ENCODE peak calls at places on chromosomes 11 and 22, in seven cellular contexts. N, A, I, T, K, D and O are unnamed samples.
A peak's percentile ranks its signal among the peaks of the same experiment; 100 is the strongest.

GRCh38 chr11:1845571-1846452 is 7.0 kb downstream of the TNNI2 start:
- DNase-seq in A (no peak), T (no peak), D (peak; percentile 24), K (peak; percentile 81), N (no peak), I (no peak), O (no peak)

GRCh38 chr11:84345027-84345426 is 1058.9 kb upstream of the CCDC90B start:
- DNase-seq in A (no peak), K (no peak), T (no peak), D (no peak), N (no peak), I (no peak), O (no peak)

GRCh38 chr22:22934543-22935055 is 47.0 kb downstream of the IGLL5 start:
- DNase-seq in I (no peak), A (no peak), N (no peak), D (peak; percentile 29), K (peak; percentile 74), T (no peak), O (no peak)

GRCh38 chr11:70527046-70527395 is 128.7 kb downstream of the CTTN start:
- DNase-seq in T (no peak), D (peak; percentile 54), N (no peak), I (no peak), A (no peak), K (peak; percentile 47), O (no peak)

GRCh38 chr11:111069076-111069475 is 176.4 kb upstream of the POU2AF2 start:
- DNase-seq in D (no peak), A (no peak), N (peak; percentile 60), I (no peak), T (no peak), K (no peak), O (no peak)

GRCh38 chr22:37982151-37982838 is 2.1 kb downstream of the SOX10 start:
- DNase-seq in D (no peak), N (no peak), A (no peak), I (no peak), T (no peak), K (no peak), O (no peak)

GRCh38 chr11:1410366-1411291 is 20.9 kb downstream of the BRSK2 start:
- DNase-seq in A (no peak), I (no peak), D (no peak), N (no peak), T (no peak), K (no peak), O (no peak)

GRCh38 chr11:120121914-120122473 is 15.9 kb downstream of the TRIM29 start:
- DNase-seq in I (no peak), D (no peak), N (no peak), K (no peak), T (no peak), A (peak; percentile 16), O (no peak)

GRCh38 chr11:36487619-36488018 is 22.5 kb downstream of the TRAF6 start:
- DNase-seq in N (no peak), T (no peak), I (no peak), K (no peak), A (no peak), D (no peak), O (no peak)

GRCh38 chr22:44304354-44304753 is 8.4 kb downstream of the SHISAL1 start:
- DNase-seq in N (peak; percentile 58), D (no peak), A (peak; percentile 23), I (no peak), K (no peak), T (no peak), O (no peak)

GRCh38 chr11:2293396-2294339 is 8.1 kb downstream of the C11orf21 start:
- DNase-seq in K (no peak), A (peak; percentile 83), D (peak; percentile 37), I (no peak), T (no peak), N (no peak), O (no peak)

GRCh38 chr11:109864161-109864661 is 229.0 kb upstream of the ZC3H12C start:
- DNase-seq in A (peak; percentile 99), N (peak; percentile 15), K (no peak), T (no peak), D (no peak), I (no peak), O (no peak)

GRCh38 chr22:48954781-48955311 is 872.8 kb downstream of the BRD1 start:
- DNase-seq in K (peak; percentile 60), A (no peak), I (no peak), D (no peak), N (no peak), T (no peak), O (no peak)

GRCh38 chr11:11416502-11416901 is 63.5 kb upstream of the CSNK2A3 start:
- DNase-seq in A (no peak), I (no peak), K (no peak), N (peak; percentile 89), D (no peak), T (no peak), O (no peak)

GRCh38 chr11:95845168-95845567 is 54.9 kb downstream of the CEP57 start:
- DNase-seq in N (no peak), D (no peak), T (no peak), K (no peak), A (no peak), I (no peak), O (no peak)
- H3K36me3 ChIP-seq in N (peaks cover 76% of the 10 kb centered on the region), D (peaks cover 89% of the 10 kb centered on the region), T (peaks cover 7% of the 10 kb centered on the region), K (peaks cover 14% of the 10 kb centered on the region), A (peaks cover 1% of the 10 kb centered on the region), I (peaks cover 3% of the 10 kb centered on the region), O (peaks cover 10% of the 10 kb centered on the region)

GRCh38 chr11:94424662-94425061 is 23.4 kb upstream of the GPR83 start:
- DNase-seq in T (no peak), D (no peak), A (peak; percentile 59), K (no peak), I (no peak), N (no peak), O (no peak)
- H3K36me3 ChIP-seq in T (peaks cover 6% of the 10 kb centered on the region), D (peaks cover 38% of the 10 kb centered on the region), A (peaks cover 4% of the 10 kb centered on the region), K (peaks cover 30% of the 10 kb centered on the region), I (peaks cover 21% of the 10 kb centered on the region), N (peaks cover 34% of the 10 kb centered on the region), O (peaks cover 11% of the 10 kb centered on the region)

DNA sequence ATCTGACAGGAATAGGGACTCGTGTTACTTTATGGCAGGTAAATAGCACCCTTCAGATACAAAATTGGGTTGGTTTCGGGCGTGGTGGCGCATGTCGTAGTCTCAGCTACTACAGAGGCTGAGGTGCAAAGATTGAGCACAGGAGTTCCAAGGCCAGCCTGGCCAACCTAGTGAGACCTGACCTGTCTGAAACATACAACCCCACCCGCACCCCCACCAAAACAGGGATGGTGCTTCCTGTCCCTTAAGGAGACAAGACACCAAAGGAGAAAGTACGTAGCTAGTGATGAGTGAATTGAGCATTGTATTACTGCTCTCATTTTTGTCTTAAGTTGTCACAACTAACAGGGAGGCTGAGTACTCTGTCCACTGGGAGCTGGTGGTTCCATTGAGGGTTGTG is 14.1 kb downstream of the RBM4 start:
- DNase-seq in D (no peak), A (no peak), T (no peak), N (no peak), K (no peak), I (no peak), O (no peak)
- H3K36me3 ChIP-seq in D (peaks cover 46% of the 10 kb centered on the region), A (peaks cover 30% of the 10 kb centered on the region), T (peaks cover 13% of the 10 kb centered on the region), N (peaks cover 66% of the 10 kb centered on the region), K (peaks cover 26% of the 10 kb centered on the region), I (peaks cover 33% of the 10 kb centered on the region), O (peaks cover 21% of the 10 kb centered on the region)

DNA sequence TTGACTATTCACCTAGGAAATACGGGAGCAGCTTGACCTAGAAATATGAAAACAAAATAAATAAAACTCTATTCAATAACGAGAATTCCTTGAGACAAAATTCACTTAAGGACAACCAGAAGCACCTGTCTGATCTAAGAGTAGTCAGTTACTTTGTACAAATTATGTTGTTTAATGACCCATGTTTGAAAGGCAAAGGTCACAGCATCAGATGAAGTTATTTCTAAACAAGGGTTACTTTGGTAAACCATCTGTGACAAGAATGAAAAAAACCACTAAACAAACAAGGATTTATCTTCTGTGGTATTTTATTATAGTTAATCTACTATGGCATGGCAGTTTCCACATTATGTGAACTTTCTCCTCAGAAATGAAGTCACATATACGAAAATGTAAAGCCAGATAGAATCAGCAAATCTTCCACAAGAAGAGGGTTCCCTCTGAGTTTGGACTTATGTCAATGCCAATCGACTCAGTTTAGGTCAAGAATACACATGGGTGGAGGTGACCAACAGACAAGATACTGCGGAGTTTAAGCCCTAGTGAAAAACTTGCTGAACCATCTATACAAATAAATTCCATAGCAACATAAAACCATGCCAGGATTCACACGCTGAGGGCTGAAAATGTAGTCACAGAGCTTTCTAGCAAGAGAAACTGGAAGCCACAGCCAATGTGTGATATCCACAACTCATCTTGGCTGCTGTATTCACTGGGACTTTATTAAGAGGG is 53.4 kb downstream of the NCAPD3 start:
- DNase-seq in A (peak; percentile 66), N (peak; percentile 6), D (no peak), K (no peak), T (no peak), I (no peak), O (no peak)
- H3K36me3 ChIP-seq in A (peaks cover 29% of the 10 kb centered on the region), N (peaks cover 52% of the 10 kb centered on the region), D (peaks cover 50% of the 10 kb centered on the region), K (peaks cover 25% of the 10 kb centered on the region), T (peaks cover 16% of the 10 kb centered on the region), I (peaks cover 11% of the 10 kb centered on the region), O (peaks cover 11% of the 10 kb centered on the region)

GRCh38 chr11:59678118-59678812 is 9.4 kb upstream of the PATL1 start:
- DNase-seq in D (no peak), T (no peak), K (no peak), I (no peak), A (no peak), N (no peak), O (no peak)
- H3K36me3 ChIP-seq in D (no peaks in the 10 kb centered on the region), T (no peaks in the 10 kb centered on the region), K (no peaks in the 10 kb centered on the region), I (no peaks in the 10 kb centered on the region), A (no peaks in the 10 kb centered on the region), N (no peaks in the 10 kb centered on the region), O (no peaks in the 10 kb centered on the region)

GRCh38 chr11:16357776-16358175 is 1.4 kb upstream of the SOX6 start:
- DNase-seq in D (no peak), I (no peak), T (no peak), K (no peak), A (no peak), N (no peak), O (no peak)
- H3K36me3 ChIP-seq in D (no peaks in the 10 kb centered on the region), I (no peaks in the 10 kb centered on the region), T (no peaks in the 10 kb centered on the region), K (no peaks in the 10 kb centered on the region), A (no peaks in the 10 kb centered on the region), N (no peaks in the 10 kb centered on the region), O (no peaks in the 10 kb centered on the region)

DNA sequence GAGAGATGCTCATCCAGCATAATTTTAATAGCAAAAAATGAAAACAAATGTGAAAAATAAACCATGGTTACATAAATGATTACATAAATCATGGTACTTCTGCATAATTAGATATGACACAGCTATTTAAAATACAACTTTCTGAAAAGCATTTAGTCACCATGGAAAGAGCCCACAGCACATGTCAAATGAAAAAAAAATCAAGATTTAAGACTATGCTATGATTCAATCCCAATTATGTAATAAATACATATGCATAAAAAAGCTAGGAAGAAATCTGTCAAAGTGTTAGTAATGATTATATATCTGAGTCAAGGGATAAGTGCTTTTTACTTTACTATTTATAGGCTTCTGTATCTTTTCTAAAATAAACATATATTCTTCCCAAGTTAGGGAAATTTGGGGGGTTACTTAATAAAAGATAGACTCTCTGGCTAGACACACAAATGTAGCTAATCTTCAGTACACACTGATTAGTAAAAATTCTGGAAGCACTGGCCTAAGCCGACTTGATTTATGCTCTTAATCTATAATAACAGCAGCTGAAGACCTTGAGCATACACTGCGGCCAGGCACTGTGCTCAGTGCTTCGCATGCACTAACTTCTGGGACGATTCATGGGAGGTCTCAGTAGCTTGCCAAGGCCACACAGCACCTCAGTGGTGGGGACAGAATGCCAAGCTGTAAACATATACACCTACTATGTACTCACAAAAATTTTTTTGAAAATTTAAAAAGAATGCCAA is 19.6 kb downstream of the SERPIND1 start:
- DNase-seq in N (no peak), T (no peak), A (peak; percentile 48), D (no peak), K (no peak), I (no peak), O (no peak)
- H3K36me3 ChIP-seq in N (peaks cover 73% of the 10 kb centered on the region), T (peaks cover 46% of the 10 kb centered on the region), A (peaks cover 33% of the 10 kb centered on the region), D (peaks cover 93% of the 10 kb centered on the region), K (peaks cover 63% of the 10 kb centered on the region), I (peaks cover 70% of the 10 kb centered on the region), O (peaks cover 49% of the 10 kb centered on the region)

GRCh38 chr22:20945578-20945934 is 21.5 kb upstream of the AIFM3 start:
- DNase-seq in N (no peak), A (no peak), I (no peak), D (no peak), T (no peak), K (peak; percentile 8), O (no peak)
- H3K36me3 ChIP-seq in N (peaks cover 23% of the 10 kb centered on the region), A (peaks cover 6% of the 10 kb centered on the region), I (peaks cover 7% of the 10 kb centered on the region), D (peaks cover 14% of the 10 kb centered on the region), T (peaks cover 28% of the 10 kb centered on the region), K (peaks cover 7% of the 10 kb centered on the region), O (peaks cover 7% of the 10 kb centered on the region)